ENCODE peak calls at places on chromosome 3, in ten cellular contexts. P, Z, E, D, I, L, K, A, M and B are unnamed samples.

GRCh38 chr3:157132341-157132740 is 27.6 kb downstream of the CCNL1 start:
- DNase-seq in P (no peak), D (no peak), K (no peak), M (no peak), A (no peak), I (no peak), L (no peak), E (no peak), Z (no peak), B (no peak)

GRCh38 chr3:23889401-23889800 is 27.4 kb downstream of the NKIRAS1 start:
- DNase-seq in K (no peak), A (no peak), D (no peak), Z (no peak), M (no peak), E (no peak), L (no peak), P (no peak), I (no peak), B (no peak)

GRCh38 chr3:147428396-147429153 is 19.4 kb downstream of the ZIC1 start:
- DNase-seq in P (no peak), I (no peak), E (no peak), Z (no peak), K (no peak), M (no peak), L (no peak), D (no peak), A (no peak), B (no peak)

GRCh38 chr3:141594357-141594756 is 107.5 kb downstream of the RASA2 start:
- DNase-seq in K (no peak), D (no peak), L (no peak), Z (no peak), A (no peak), M (no peak), I (no peak), P (no peak), E (no peak), B (no peak)

GRCh38 chr3:71955549-71956373 is 170.8 kb upstream of the PROK2 start:
- DNase-seq in Z (peak), A (peak), K (peak), I (peak), E (peak), M (peak), P (peak), L (no peak), D (peak), B (no peak)

GRCh38 chr3:150384517-150385212 is 23.4 kb upstream of the TSC22D2 start:
- DNase-seq in M (peak), D (peak), P (no peak), K (no peak), Z (peak), E (no peak), L (peak), I (peak), A (peak), B (no peak)

GRCh38 chr3:190322604-190323240 is 476 bp upstream of the CLDN1 start:
- DNase-seq in M (no peak), L (no peak), D (no peak), P (peak), Z (no peak), I (no peak), A (no peak), E (no peak), K (no peak), B (no peak)

GRCh38 chr3:124083990-124084389 is 92.1 kb upstream of the ROPN1 start:
- DNase-seq in Z (no peak), D (no peak), K (no peak), I (no peak), P (no peak), E (no peak), L (no peak), M (no peak), A (no peak), B (no peak)

GRCh38 chr3:180196658-180197057 is 159.9 kb upstream of the PEX5L start:
- DNase-seq in P (no peak), L (no peak), K (no peak), I (no peak), Z (no peak), A (no peak), D (no peak), M (no peak), E (no peak), B (no peak)

GRCh38 chr3:46312996-46313395 is 40.9 kb upstream of the CCR2 start:
- DNase-seq in M (no peak), E (no peak), D (no peak), L (no peak), P (peak), I (no peak), A (no peak), K (no peak), Z (no peak), B (no peak)

GRCh38 chr3:126880898-126881297 is 102.0 kb upstream of the PLXNA1 start:
- DNase-seq in I (no peak), E (no peak), M (no peak), L (no peak), K (no peak), A (no peak), Z (no peak), P (no peak), D (no peak), B (no peak)

GRCh38 chr3:53346514-53346913 is 829 bp downstream of the DCP1A start:
- DNase-seq in A (no peak), M (peak), I (peak), P (no peak), K (no peak), E (no peak), Z (peak), D (peak), L (no peak), B (no peak)

GRCh38 chr3:183825380-183826161 is at the start of gene MAP6D1:
- DNase-seq in E (peak), Z (peak), M (peak), K (peak), P (peak), L (peak), D (peak), A (peak), I (peak), B (peak)

GRCh38 chr3:159130108-159130507 is 328.3 kb downstream of the MFSD1 start:
- DNase-seq in M (no peak), I (peak), E (peak), P (no peak), D (no peak), K (peak), Z (no peak), A (no peak), L (no peak), B (no peak)

GRCh38 chr3:14767706-14768105 is 51.1 kb upstream of the FGD5 start:
- DNase-seq in M (no peak), I (no peak), E (no peak), Z (no peak), D (no peak), K (no peak), L (no peak), P (no peak), A (no peak), B (no peak)

GRCh38 chr3:81242871-81243270 is 518.6 kb downstream of the GBE1 start:
- DNase-seq in K (no peak), I (no peak), D (no peak), M (no peak), L (no peak), P (peak), E (peak), Z (no peak), A (no peak), B (no peak)

GRCh38 chr3:141401095-141401494 is 32.8 kb downstream of the ZBTB38 start:
- DNase-seq in P (no peak), D (no peak), M (no peak), Z (no peak), L (no peak), E (no peak), K (peak), A (no peak), I (no peak), B (no peak)

GRCh38 chr3:100992086-100993033 is 861 bp downstream of the ABI3BP start:
- DNase-seq in M (no peak), K (peak), A (no peak), Z (no peak), I (no peak), E (peak), P (peak), D (peak), L (no peak), B (no peak)

GRCh38 chr3:159816507-159816906 is 172.1 kb upstream of the IL12A start:
- DNase-seq in D (no peak), M (no peak), I (no peak), K (no peak), E (no peak), Z (no peak), P (no peak), A (no peak), L (no peak), B (no peak)

GRCh38 chr3:34863485-34863884 is 775.8 kb upstream of the ARPP21 start:
- DNase-seq in I (no peak), K (no peak), M (no peak), E (no peak), D (no peak), A (no peak), Z (no peak), L (no peak), P (no peak), B (no peak)